ENCODE peak calls at places on chromosomes 12 and 14, in seven cellular contexts. W is K562, T is HCT116, Z is SK-N-SH, F is GM12878, R is HepG2, K is H1. Q is an unnamed sample.

GRCh38 chr14:23061995-23062394 is 4.7 kb upstream of the CDH24 start:
- DNase-seq in W (no peak), T (peak), Z (no peak), F (no peak), R (peak), K (no peak), Q (peak)

GRCh38 chr12:57515934-57516541 is 4.3 kb downstream of the DDIT3 start:
- DNase-seq in W (peak), T (no peak), Z (no peak), F (no peak), R (no peak), K (no peak), Q (no peak)

GRCh38 chr14:57526942-57527341 is 33.3 kb upstream of the CCDC198 start:
- DNase-seq in W (peak), T (no peak), Z (no peak), F (no peak), R (peak), K (peak), Q (no peak)

GRCh38 chr12:64745259-64745807 is 13.9 kb downstream of the GNS start:
- DNase-seq in W (no peak), T (no peak), Z (no peak), F (no peak), R (no peak), K (no peak), Q (no peak)

GRCh38 chr12:107169200-107169599 is 75.9 kb upstream of the CRY1 start:
- DNase-seq in W (no peak), T (no peak), Z (no peak), F (no peak), R (no peak), K (no peak), Q (no peak)

GRCh38 chr12:52867152-52867551 is 18.4 kb upstream of the KRT78 start:
- DNase-seq in W (no peak), T (no peak), Z (no peak), F (no peak), R (no peak), K (no peak), Q (no peak)

GRCh38 chr14:65101631-65102440 is 481 bp downstream of the MAX start:
- DNase-seq in W (no peak), T (no peak), Z (peak), F (no peak), R (no peak), K (no peak), Q (no peak)

GRCh38 chr14:68248481-68249255 is 429.1 kb downstream of the RAD51B start:
- DNase-seq in W (peak), T (peak), Z (peak), F (peak), R (peak), K (no peak), Q (peak)

GRCh38 chr12:132779781-132780353 is 18.2 kb upstream of the ANKLE2 start:
- DNase-seq in W (no peak), T (no peak), Z (no peak), F (no peak), R (no peak), K (no peak), Q (no peak)

GRCh38 chr14:88995437-88996198 is 171.2 kb downstream of the TTC8 start:
- DNase-seq in W (no peak), T (no peak), Z (no peak), F (no peak), R (no peak), K (no peak), Q (no peak)

GRCh38 chr14:28243600-28243999 is 523.0 kb upstream of the FOXG1 start:
- DNase-seq in W (no peak), T (no peak), Z (no peak), F (no peak), R (no peak), K (no peak), Q (peak)

GRCh38 chr14:58873228-58873953 is 235.6 kb downstream of the DACT1 start:
- DNase-seq in W (no peak), T (no peak), Z (no peak), F (no peak), R (no peak), K (no peak), Q (no peak)

GRCh38 chr12:29131539-29131938 is 17.5 kb upstream of the FAR2 start:
- DNase-seq in W (no peak), T (no peak), Z (no peak), F (no peak), R (no peak), K (no peak), Q (no peak)

GRCh38 chr12:6823161-6824084 is 1.8 kb downstream of the GPR162 start:
- DNase-seq in W (no peak), T (no peak), Z (no peak), F (no peak), R (no peak), K (no peak), Q (no peak)

GRCh38 chr14:64758711-64759554 is 54.7 kb downstream of the PLEKHG3 start:
- DNase-seq in W (no peak), T (no peak), Z (peak), F (no peak), R (peak), K (no peak), Q (no peak)

GRCh38 chr12:124852911-124853441 is 10.7 kb downstream of the SCARB1 start:
- DNase-seq in W (no peak), T (no peak), Z (no peak), F (no peak), R (no peak), K (no peak), Q (no peak)

GRCh38 chr12:123971770-123972447 is 722 bp downstream of the CCDC92 start:
- DNase-seq in W (peak), T (no peak), Z (peak), F (no peak), R (peak), K (peak), Q (no peak)

GRCh38 chr14:105161314-105161713 is 7.3 kb downstream of the JAG2 start:
- DNase-seq in W (no peak), T (no peak), Z (no peak), F (no peak), R (no peak), K (no peak), Q (no peak)

GRCh38 chr12:4164591-4165558 is 108.7 kb upstream of the CCND2 start:
- DNase-seq in W (no peak), T (no peak), Z (no peak), F (no peak), R (no peak), K (peak), Q (no peak)

DNA sequence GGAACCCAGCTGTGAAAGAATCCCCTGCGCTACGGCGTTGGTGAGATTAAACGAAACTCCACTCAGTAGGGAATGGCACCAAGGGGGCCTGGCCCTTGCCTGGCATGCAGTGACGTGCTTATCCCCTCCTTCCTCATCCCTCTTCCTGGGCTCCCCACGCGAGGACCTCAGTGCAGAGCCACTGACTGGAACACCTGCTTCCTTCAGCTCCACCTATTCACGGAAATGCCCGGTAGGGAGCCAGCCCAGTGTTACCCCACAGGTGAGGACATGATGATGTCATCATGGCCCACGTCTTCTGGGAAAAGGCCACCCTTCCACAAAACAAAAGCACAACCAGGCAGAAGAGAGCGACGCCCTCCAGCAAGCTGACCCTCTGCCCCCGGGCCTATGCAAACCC is 42.2 kb downstream of the CCDC85C start:
- DNase-seq in W (no peak), T (no peak), Z (no peak), F (no peak), R (no peak), K (no peak), Q (no peak)
- TF ChIP-seq JUND in W (no peak), T (no peak), Z (no peak), F (no peak), R (no peak), K (no peak), Q (no peak)

GRCh38 chr12:84840356-84840755 is 72.2 kb downstream of the SLC6A15 start:
- DNase-seq in W (no peak), T (no peak), Z (no peak), F (no peak), R (no peak), K (no peak), Q (no peak)

GRCh38 chr12:84843588-84844144 is 68.9 kb downstream of the SLC6A15 start:
- DNase-seq in W (no peak), T (no peak), Z (no peak), F (no peak), R (no peak), K (no peak), Q (no peak)

DNA sequence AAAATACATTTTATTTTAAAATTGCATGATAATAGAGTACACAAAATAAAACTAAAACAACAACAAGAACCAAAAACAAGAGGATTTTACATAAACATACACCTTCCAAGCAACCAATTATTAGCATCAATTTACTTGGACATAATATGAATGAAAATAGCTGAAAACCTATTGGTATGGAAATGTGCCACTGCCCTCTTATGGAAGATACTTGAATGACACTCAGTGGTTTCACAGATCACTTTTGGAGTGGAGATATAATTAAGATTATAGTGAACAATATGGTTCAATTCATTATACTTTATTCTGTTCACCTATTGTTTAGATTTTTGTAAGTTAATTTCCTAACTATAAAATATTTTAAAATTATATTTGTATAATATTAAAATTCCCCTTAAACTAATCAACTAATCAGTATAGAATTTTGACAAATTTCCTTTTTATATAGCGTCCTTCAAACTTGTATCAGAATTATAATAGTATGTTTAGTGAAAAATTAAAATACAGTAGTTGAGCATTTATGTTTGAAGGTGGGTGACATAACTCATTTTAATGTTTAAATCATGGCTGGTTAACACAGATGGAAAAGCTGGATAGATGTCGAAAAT is 70.1 kb downstream of the SLC6A15 start:
- DNase-seq in W (peak), T (peak), Z (peak), F (no peak), R (peak), K (no peak), Q (peak)
- TF ChIP-seq JUND in W (no peak), T (no peak), Z (no peak), F (no peak), R (no peak), K (no peak), Q (no peak)

GRCh38 chr12:54128466-54128865 is 60.3 kb downstream of the SMUG1 start:
- DNase-seq in W (no peak), T (no peak), Z (no peak), F (no peak), R (no peak), K (no peak), Q (no peak)
- TF ChIP-seq JUND in W (no peak), T (no peak), Z (no peak), F (no peak), R (no peak), K (no peak), Q (no peak)

GRCh38 chr12:105705765-105706164 is 375.3 kb downstream of the C12orf75 start:
- DNase-seq in W (peak), T (peak), Z (peak), F (no peak), R (peak), K (no peak), Q (no peak)
- TF ChIP-seq JUND in W (no peak), T (no peak), Z (no peak), F (no peak), R (no peak), K (no peak), Q (no peak)

GRCh38 chr12:91877461-91878230 is 268.0 kb downstream of the BTG1 start:
- DNase-seq in W (no peak), T (no peak), Z (no peak), F (no peak), R (no peak), K (no peak), Q (no peak)

GRCh38 chr12:91871751-91872150 is 273.9 kb downstream of the BTG1 start:
- DNase-seq in W (no peak), T (no peak), Z (no peak), F (no peak), R (no peak), K (no peak), Q (no peak)

GRCh38 chr12:91874086-91874865 is 271.4 kb downstream of the BTG1 start:
- DNase-seq in W (no peak), T (no peak), Z (no peak), F (no peak), R (no peak), K (no peak), Q (no peak)

GRCh38 chr12:91882910-91883309 is 262.7 kb downstream of the BTG1 start:
- DNase-seq in W (no peak), T (no peak), Z (no peak), F (no peak), R (no peak), K (no peak), Q (no peak)

GRCh38 chr12:91877022-91877421 is 268.6 kb downstream of the BTG1 start:
- DNase-seq in W (no peak), T (no peak), Z (no peak), F (peak), R (no peak), K (no peak), Q (no peak)
- TF ChIP-seq JUND in W (no peak), T (no peak), Z (no peak), F (no peak), R (no peak), K (no peak), Q (no peak)

GRCh38 chr12:93090768-93091172 is 161.7 kb upstream of the EEA1 start:
- DNase-seq in W (no peak), T (peak), Z (no peak), F (no peak), R (no peak), K (no peak), Q (no peak)
- TF ChIP-seq JUND in W (peak), T (peak), Z (peak), F (no peak), R (no peak), K (no peak), Q (no peak)

DNA sequence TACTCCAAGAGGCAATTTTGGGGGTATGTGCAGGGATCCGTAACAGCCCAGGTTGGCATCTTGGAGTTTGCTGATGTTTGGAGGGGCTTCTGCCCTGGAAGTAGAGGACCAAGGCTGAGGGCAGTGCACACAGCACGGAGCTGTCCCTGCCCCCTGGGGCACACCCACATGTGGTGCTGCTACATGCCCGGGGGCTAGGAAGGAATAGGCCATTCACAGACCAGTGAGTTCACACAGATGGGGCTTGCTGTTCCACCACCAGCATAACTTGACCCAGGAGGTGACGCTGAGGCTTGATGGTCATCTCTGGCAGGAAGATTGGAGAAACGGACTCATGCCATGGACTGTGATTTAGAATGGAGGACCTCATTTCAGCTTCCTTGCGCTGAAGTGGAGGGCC is 231.1 kb upstream of the FKBP4 start:
- DNase-seq in W (no peak), T (no peak), Z (no peak), F (no peak), R (no peak), K (no peak), Q (no peak)
- TF ChIP-seq JUND in W (no peak), T (no peak), Z (no peak), F (no peak), R (no peak), K (no peak), Q (no peak)

GRCh38 chr12:113221181-113221996 is at the start of gene TPCN1:
- DNase-seq in W (peak), T (peak), Z (peak), F (peak), R (peak), K (peak), Q (peak)

GRCh38 chr12:113220593-113221180 is 577 bp upstream of the TPCN1 start:
- DNase-seq in W (no peak), T (no peak), Z (no peak), F (no peak), R (no peak), K (no peak), Q (no peak)

GRCh38 chr12:113222730-113223531 is 1.7 kb downstream of the TPCN1 start:
- DNase-seq in W (no peak), T (no peak), Z (no peak), F (no peak), R (peak), K (no peak), Q (peak)

GRCh38 chr12:113224955-113225354 is 3.7 kb downstream of the TPCN1 start:
- DNase-seq in W (no peak), T (no peak), Z (no peak), F (no peak), R (no peak), K (no peak), Q (no peak)

DNA sequence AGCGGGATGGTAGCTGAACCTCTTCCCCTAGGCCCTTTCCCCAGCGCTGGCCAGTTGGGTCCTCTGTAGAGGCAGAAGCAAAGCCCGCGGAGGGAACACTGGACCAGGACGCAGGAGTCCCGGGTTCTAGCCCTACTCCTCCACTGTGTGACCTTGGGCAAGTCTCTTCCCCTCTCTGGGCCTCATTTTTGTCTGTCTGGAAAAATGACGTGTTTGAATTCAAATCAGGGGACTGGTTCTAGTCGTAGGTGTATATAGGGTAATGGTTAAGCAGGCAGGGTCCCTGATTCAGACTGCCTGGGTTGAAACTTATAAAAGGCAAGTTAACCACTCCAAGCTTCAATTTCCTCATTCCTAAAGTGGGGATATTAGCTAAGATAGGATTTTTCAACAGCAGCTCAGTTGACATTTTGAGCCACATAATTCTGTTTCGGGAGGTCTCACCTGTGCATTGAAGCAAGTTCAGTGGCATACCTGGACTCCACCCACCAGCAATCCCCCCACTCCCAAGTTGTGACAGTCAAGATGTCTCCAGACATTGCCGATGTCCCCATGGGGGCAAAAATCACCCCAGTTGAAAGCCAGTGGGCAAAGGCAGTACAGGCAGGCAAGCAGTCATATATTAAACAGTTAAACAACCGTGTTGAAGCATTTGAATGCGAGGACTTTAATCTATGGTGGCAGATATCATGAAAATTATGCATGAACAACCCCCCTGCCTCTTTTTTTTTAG is 899 bp downstream of the TPCN1 start:
- DNase-seq in W (peak), T (no peak), Z (no peak), F (no peak), R (no peak), K (no peak), Q (no peak)
- TF ChIP-seq JUND in W (no peak), T (no peak), Z (no peak), F (no peak), R (no peak), K (no peak), Q (no peak)

DNA sequence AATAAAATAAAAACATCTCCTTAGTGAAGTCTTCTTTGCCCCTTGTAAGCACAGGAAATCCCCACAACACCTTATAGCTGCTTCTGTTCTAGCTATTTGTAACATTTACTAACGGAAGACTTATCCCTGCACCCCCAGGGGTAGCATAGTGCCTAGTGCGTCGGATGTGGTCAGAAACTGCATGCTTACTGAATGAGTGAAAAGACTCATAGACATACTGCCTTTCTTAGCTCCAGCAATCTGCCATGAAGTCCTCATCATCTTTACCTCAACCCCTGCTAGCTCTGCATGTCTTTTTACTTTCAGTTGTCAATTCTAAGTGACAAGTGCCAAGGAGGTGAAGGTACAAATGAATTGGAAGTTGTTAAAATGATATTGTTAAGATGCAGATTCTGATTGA is 12.9 kb downstream of the RIOX1 start:
- DNase-seq in W (no peak), T (no peak), Z (no peak), F (peak), R (no peak), K (no peak), Q (no peak)
- TF ChIP-seq JUND in W (no peak), T (no peak), Z (no peak), F (no peak), R (no peak), K (no peak), Q (no peak)